ENCODE peak calls at places on chromosomes 12 and 14, in eight cellular contexts. C is astrocyte of the spinal cord, X is endothelial cell, S is RWPE2, W is AG04450, I is AG09319, T is GM13976, P is nephron progenitor cell. R is an unnamed sample.

GRCh38 chr14:70947739-70948138 is 40.5 kb downstream of the PCNX1 start:
- DNase-seq in C (no peak), X (no peak), S (no peak), W (no peak), I (no peak), T (no peak), P (no peak), R (no peak)

GRCh38 chr12:79844693-79845092 is 90.2 kb downstream of the PPP1R12A start:
- DNase-seq in C (peak), X (no peak), S (no peak), W (peak), I (peak), T (no peak), P (no peak), R (peak)

GRCh38 chr12:2003676-2004112 is 563 bp downstream of the DCP1B start:
- DNase-seq in C (no peak), X (no peak), S (no peak), W (no peak), I (no peak), T (no peak), P (no peak), R (no peak)

GRCh38 chr14:101719045-101719645 is 42.4 kb upstream of the PPP2R5C start:
- DNase-seq in C (no peak), X (no peak), S (peak), W (no peak), I (no peak), T (peak), P (no peak), R (no peak)

GRCh38 chr12:45729233-45730115 is at the start of gene ARID2:
- DNase-seq in C (peak), X (peak), S (peak), W (no peak), I (no peak), T (peak), P (peak), R (peak)

GRCh38 chr12:95553202-95553943 is 2.1 kb upstream of the USP44 start:
- DNase-seq in C (no peak), X (no peak), S (no peak), W (no peak), I (no peak), T (no peak), P (no peak), R (no peak)

GRCh38 chr14:101198398-101199027 is 295.0 kb upstream of the RTL1 start:
- DNase-seq in C (no peak), X (no peak), S (peak), W (no peak), I (no peak), T (no peak), P (no peak), R (no peak)

GRCh38 chr12:102522768-102523167 is 42.4 kb upstream of the IGF1 start:
- DNase-seq in C (no peak), X (no peak), S (no peak), W (no peak), I (no peak), T (no peak), P (no peak), R (no peak)

GRCh38 chr12:2465681-2466080 is 329.1 kb upstream of the FKBP4 start:
- DNase-seq in C (no peak), X (no peak), S (no peak), W (no peak), I (no peak), T (no peak), P (no peak), R (no peak)

GRCh38 chr12:32435921-32436710 is 36.8 kb downstream of the FGD4 start:
- DNase-seq in C (peak), X (no peak), S (no peak), W (no peak), I (no peak), T (no peak), P (no peak), R (no peak)

GRCh38 chr12:122519418-122519817 is 7.3 kb downstream of the RSRC2 start:
- DNase-seq in C (no peak), X (no peak), S (no peak), W (no peak), I (no peak), T (no peak), P (no peak), R (no peak)

GRCh38 chr12:75722714-75723200 is 211.3 kb upstream of the KRR1 start:
- DNase-seq in C (peak), X (no peak), S (no peak), W (peak), I (peak), T (peak), P (no peak), R (peak)

GRCh38 chr14:90439874-90440442 is 43.1 kb downstream of the CALM1 start:
- DNase-seq in C (no peak), X (no peak), S (no peak), W (no peak), I (no peak), T (no peak), P (no peak), R (no peak)

GRCh38 chr12:52126605-52127578 is 47.4 kb downstream of the SMIM41 start:
- DNase-seq in C (no peak), X (peak), S (no peak), W (no peak), I (no peak), T (peak), P (no peak), R (no peak)

GRCh38 chr12:100141666-100141997 is 1.0 kb downstream of the BLTP3B start:
- DNase-seq in C (peak), X (no peak), S (no peak), W (peak), I (peak), T (no peak), P (no peak), R (peak)

GRCh38 chr14:75070383-75070782 is 942 bp downstream of the ZC2HC1C start:
- DNase-seq in C (no peak), X (no peak), S (no peak), W (no peak), I (peak), T (no peak), P (no peak), R (no peak)

GRCh38 chr12:103499571-103499970 is 3.8 kb upstream of the C12orf42 start:
- DNase-seq in C (no peak), X (no peak), S (no peak), W (no peak), I (no peak), T (no peak), P (no peak), R (no peak)

GRCh38 chr14:33676135-33676566 is 274.7 kb downstream of the EGLN3 start:
- DNase-seq in C (peak), X (peak), S (peak), W (no peak), I (no peak), T (no peak), P (peak), R (peak)
- TF ChIP-seq CTCF in C (peak), X (peak), S (peak), W (peak), I (peak), T (no peak), P (peak), R (no peak)

GRCh38 chr12:56346663-56347062 is 8.0 kb downstream of the IL23A start:
- DNase-seq in C (no peak), X (no peak), S (no peak), W (no peak), I (no peak), T (no peak), P (no peak), R (no peak)
- TF ChIP-seq CTCF in C (no peak), X (no peak), S (no peak), W (no peak), I (no peak), T (no peak), P (no peak), R (no peak)

GRCh38 chr12:69254046-69254445 is 14.7 kb downstream of the CPSF6 start:
- DNase-seq in C (peak), X (no peak), S (no peak), W (no peak), I (no peak), T (peak), P (no peak), R (peak)
- TF ChIP-seq CTCF in C (peak), X (peak), S (peak), W (peak), I (peak), T (peak), P (peak), R (peak)

GRCh38 chr14:34981743-34982420 is 910 bp upstream of the SRP54 start:
- DNase-seq in C (no peak), X (peak), S (no peak), W (peak), I (no peak), T (peak), P (peak), R (peak)

GRCh38 chr14:34985740-34986139 is 2.9 kb downstream of the SRP54 start:
- DNase-seq in C (no peak), X (no peak), S (no peak), W (no peak), I (no peak), T (no peak), P (no peak), R (no peak)

GRCh38 chr14:34980337-34980900 is 2.4 kb upstream of the SRP54 start:
- DNase-seq in C (no peak), X (no peak), S (no peak), W (no peak), I (no peak), T (no peak), P (no peak), R (no peak)

GRCh38 chr14:34983148-34983760 is 462 bp downstream of the SRP54 start:
- DNase-seq in C (no peak), X (no peak), S (no peak), W (no peak), I (no peak), T (no peak), P (no peak), R (no peak)

DNA sequence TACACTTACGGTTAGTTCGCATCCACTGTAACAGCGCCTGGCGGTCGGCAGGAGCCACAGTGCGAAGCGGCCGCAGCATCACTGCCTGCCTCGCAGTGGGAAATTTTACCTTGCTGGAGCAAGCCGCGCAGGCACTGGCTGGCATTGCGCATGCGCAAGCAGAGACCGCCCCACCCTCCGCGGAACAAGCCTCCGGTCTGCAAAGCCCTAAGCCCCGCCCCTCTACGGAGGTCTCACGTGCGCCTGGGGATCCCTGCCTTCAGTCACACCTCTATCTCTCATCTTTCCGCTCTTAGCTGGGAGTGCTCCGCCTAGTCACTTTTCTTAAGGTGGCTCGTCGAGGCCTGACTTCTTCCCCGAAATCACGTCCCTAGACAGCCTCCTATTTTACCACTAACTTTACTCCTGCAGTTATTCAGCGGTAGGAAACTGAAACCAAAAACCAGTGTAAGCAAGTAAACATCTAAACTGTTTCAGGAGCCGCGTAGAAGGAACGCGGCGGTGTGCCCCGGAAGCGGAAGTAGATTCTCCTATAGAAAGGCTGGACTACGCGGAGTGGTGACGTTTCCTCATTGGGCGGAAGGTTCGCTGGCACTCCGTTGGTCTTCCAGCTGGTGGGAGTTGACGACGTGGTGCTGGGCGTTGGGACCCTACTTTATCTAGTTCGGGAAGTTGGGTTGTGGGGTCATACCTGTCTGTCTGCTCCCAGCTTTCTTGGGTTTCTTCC is at the start of gene SRP54:
- DNase-seq in C (peak), X (peak), S (peak), W (peak), I (peak), T (peak), P (peak), R (peak)
- TF ChIP-seq CTCF in C (peak), X (no peak), S (no peak), W (peak), I (peak), T (no peak), P (no peak), R (no peak)

GRCh38 chr12:124379938-124380754 is 85.3 kb downstream of the RFLNA start:
- DNase-seq in C (peak), X (peak), S (no peak), W (peak), I (peak), T (no peak), P (no peak), R (peak)
- TF ChIP-seq CTCF in C (peak), X (peak), S (peak), W (peak), I (peak), T (no peak), P (no peak), R (no peak)

GRCh38 chr12:28235985-28236384 is 45.7 kb downstream of the CCDC91 start:
- DNase-seq in C (no peak), X (no peak), S (no peak), W (no peak), I (no peak), T (no peak), P (no peak), R (no peak)

GRCh38 chr12:28239918-28240317 is 49.7 kb downstream of the CCDC91 start:
- DNase-seq in C (no peak), X (no peak), S (no peak), W (no peak), I (no peak), T (no peak), P (no peak), R (no peak)

GRCh38 chr12:28235017-28235416 is 44.8 kb downstream of the CCDC91 start:
- DNase-seq in C (no peak), X (no peak), S (no peak), W (no peak), I (no peak), T (no peak), P (no peak), R (no peak)

GRCh38 chr12:28240853-28241252 is 50.6 kb downstream of the CCDC91 start:
- DNase-seq in C (no peak), X (no peak), S (no peak), W (no peak), I (no peak), T (no peak), P (no peak), R (no peak)

GRCh38 chr12:28237423-28237822 is 47.2 kb downstream of the CCDC91 start:
- DNase-seq in C (no peak), X (no peak), S (no peak), W (no peak), I (no peak), T (no peak), P (no peak), R (peak)
- TF ChIP-seq CTCF in C (peak), X (no peak), S (peak), W (peak), I (no peak), T (no peak), P (no peak), R (no peak)

GRCh38 chr12:21813125-21813524 is 38.6 kb upstream of the KCNJ8 start:
- DNase-seq in C (no peak), X (no peak), S (no peak), W (no peak), I (no peak), T (no peak), P (no peak), R (no peak)

GRCh38 chr12:21815306-21816062 is 41.0 kb upstream of the KCNJ8 start:
- DNase-seq in C (peak), X (no peak), S (no peak), W (no peak), I (no peak), T (no peak), P (no peak), R (no peak)

GRCh38 chr12:21814814-21815213 is 40.3 kb upstream of the KCNJ8 start:
- DNase-seq in C (no peak), X (no peak), S (no peak), W (no peak), I (no peak), T (no peak), P (no peak), R (no peak)

GRCh38 chr12:21813751-21814150 is 39.2 kb upstream of the KCNJ8 start:
- DNase-seq in C (no peak), X (no peak), S (no peak), W (no peak), I (no peak), T (no peak), P (no peak), R (no peak)

GRCh38 chr12:21814327-21814726 is 39.8 kb upstream of the KCNJ8 start:
- DNase-seq in C (no peak), X (no peak), S (no peak), W (no peak), I (no peak), T (no peak), P (no peak), R (no peak)
- TF ChIP-seq CTCF in C (no peak), X (no peak), S (no peak), W (no peak), I (no peak), T (no peak), P (no peak), R (no peak)

GRCh38 chr14:65222434-65222833 is 120.1 kb upstream of the MAX start:
- DNase-seq in C (peak), X (peak), S (no peak), W (no peak), I (peak), T (peak), P (peak), R (peak)
- TF ChIP-seq CTCF in C (peak), X (peak), S (peak), W (peak), I (peak), T (peak), P (peak), R (peak)

GRCh38 chr12:81327458-81327857 is 249.6 kb downstream of the ACSS3 start:
- DNase-seq in C (no peak), X (no peak), S (no peak), W (no peak), I (no peak), T (no peak), P (no peak), R (no peak)
- TF ChIP-seq CTCF in C (no peak), X (peak), S (no peak), W (no peak), I (no peak), T (no peak), P (no peak), R (no peak)

R was measured in MCF 10A.